ENCODE peak calls at places on chromosomes 1 and 21, in seven cellular contexts. S is GM12864, D is posterior cingulate gyrus, T is AG04450, L is stomach, C is B cell, G is coronary artery. W is an unnamed sample.

GRCh38 chr1:98253145-98253544 is 332.3 kb upstream of the DPYD start:
- DNase-seq in C (no peak), G (no peak), S (no peak), L (no peak), D (no peak), T (no peak), W (no peak)

GRCh38 chr1:119186471-119186870 is 46.0 kb upstream of the WARS2 start:
- DNase-seq in G (no peak), T (no peak), C (no peak), S (no peak), D (no peak), L (no peak), W (no peak)

GRCh38 chr1:227401562-227402342 is 83.5 kb upstream of the CDC42BPA start:
- DNase-seq in L (no peak), D (no peak), T (no peak), C (no peak), S (no peak), G (no peak), W (no peak)

GRCh38 chr1:180235077-180235501 is 5.0 kb downstream of the LHX4 start:
- DNase-seq in T (no peak), D (no peak), L (no peak), C (peak; percentile 15), G (no peak), S (no peak), W (no peak)

GRCh38 chr21:21018841-21019240 is 20.6 kb downstream of the NCAM2 start:
- DNase-seq in L (no peak), T (no peak), S (no peak), C (no peak), G (no peak), D (no peak), W (no peak)

GRCh38 chr21:31110430-31110829 is 72.2 kb upstream of the KRTAP19-8 start:
- DNase-seq in G (no peak), D (peak; percentile 45), S (no peak), T (no peak), L (no peak), C (no peak), W (no peak)

GRCh38 chr1:64487061-64487460 is 17.1 kb downstream of the CACHD1 start:
- DNase-seq in L (no peak), C (no peak), S (no peak), T (no peak), G (no peak), D (no peak), W (no peak)

GRCh38 chr21:41815652-41816582 is 49.1 kb upstream of the RIPK4 start:
- DNase-seq in L (no peak), T (no peak), G (no peak), C (no peak), S (no peak), D (no peak), W (no peak)

W was measured in GM13977.